ENCODE peak calls at places on chromosomes 1 and 21, in five cellular contexts. L, T, B, Z and U are unnamed samples.

GRCh38 chr21:38402291-38402690 is 96.0 kb downstream of the ERG start:
- DNase-seq in L (no peak), T (no peak), B (no peak), Z (no peak), U (no peak)

GRCh38 chr1:192879416-192879815 is 70.6 kb downstream of the RGS2 start:
- DNase-seq in L (peak), T (peak), B (no peak), Z (no peak), U (no peak)

GRCh38 chr1:66176828-66177227 is 357.1 kb upstream of the SGIP1 start:
- DNase-seq in L (no peak), T (no peak), B (no peak), Z (no peak), U (no peak)

GRCh38 chr1:56543783-56544612 is 35.4 kb downstream of the PLPP3 start:
- DNase-seq in L (no peak), T (no peak), B (no peak), Z (no peak), U (no peak)

GRCh38 chr21:32392299-32392879 is 423 bp downstream of the URB1 start:
- DNase-seq in L (no peak), T (no peak), B (no peak), Z (no peak), U (no peak)

GRCh38 chr1:228341814-228342626 is 64.6 kb downstream of the TRIM11 start:
- DNase-seq in L (no peak), T (no peak), B (no peak), Z (no peak), U (peak)

GRCh38 chr1:20440785-20441200 is 45.2 kb downstream of the CAMK2N1 start:
- DNase-seq in L (peak), T (peak), B (peak), Z (peak), U (peak)

GRCh38 chr1:205537386-205538018 is 33.0 kb downstream of the CDK18 start:
- DNase-seq in L (no peak), T (no peak), B (no peak), Z (no peak), U (no peak)

GRCh38 chr1:17967623-17968022 is 140.0 kb upstream of the IGSF21 start:
- DNase-seq in L (no peak), T (no peak), B (no peak), Z (no peak), U (no peak)

GRCh38 chr1:175675017-175675416 is 68.4 kb downstream of the TNR start:
- DNase-seq in L (no peak), T (no peak), B (no peak), Z (peak), U (no peak)

GRCh38 chr1:161073474-161074121 is 3.9 kb upstream of the ARHGAP30 start:
- DNase-seq in L (no peak), T (no peak), B (no peak), Z (no peak), U (no peak)

GRCh38 chr1:247301176-247301540 is 30.5 kb downstream of the ZNF496 start:
- DNase-seq in L (no peak), T (no peak), B (no peak), Z (no peak), U (no peak)

GRCh38 chr1:204065174-204065985 is 7.5 kb upstream of the SOX13 start:
- DNase-seq in L (no peak), T (peak), B (peak), Z (peak), U (no peak)

GRCh38 chr1:154742586-154742985 is 127.5 kb downstream of the KCNN3 start:
- DNase-seq in L (no peak), T (no peak), B (no peak), Z (no peak), U (no peak)

GRCh38 chr1:46525253-46525983 is 26.0 kb downstream of the KNCN start:
- DNase-seq in L (no peak), T (no peak), B (no peak), Z (no peak), U (no peak)

GRCh38 chr1:77313491-77313890 is 31.7 kb downstream of the AK5 start:
- DNase-seq in L (no peak), T (peak), B (no peak), Z (no peak), U (no peak)

GRCh38 chr1:198711837-198712236 is 73.0 kb downstream of the PTPRC start:
- DNase-seq in L (no peak), T (no peak), B (no peak), Z (no peak), U (no peak)

GRCh38 chr1:24027838-24028468 is 47.8 kb upstream of the SRSF10 start:
- DNase-seq in L (peak), T (peak), B (no peak), Z (no peak), U (no peak)

GRCh38 chr1:171166361-171166760 is 18.7 kb upstream of the FMO2 start:
- DNase-seq in L (no peak), T (no peak), B (no peak), Z (no peak), U (no peak)

GRCh38 chr21:35063428-35064172 is 14.5 kb upstream of the RUNX1 start:
- DNase-seq in L (no peak), T (no peak), B (no peak), Z (no peak), U (no peak)

GRCh38 chr21:34900376-34900775 is 148.7 kb downstream of the RUNX1 start:
- DNase-seq in L (peak), T (no peak), B (no peak), Z (no peak), U (no peak)

GRCh38 chr1:34408011-34408410 is 231.3 kb downstream of the C1orf94 start:
- DNase-seq in L (no peak), T (no peak), B (no peak), Z (no peak), U (no peak)

GRCh38 chr1:236718328-236718727 is 32.0 kb downstream of the ACTN2 start:
- DNase-seq in L (no peak), T (no peak), B (no peak), Z (no peak), U (no peak)